ENCODE peak calls at places on chromosomes 5 and 9, in eight cellular contexts. E, Z, T, W, O, K, J and D are unnamed samples.

GRCh38 chr9:121021294-121021693 is 28.8 kb downstream of the C5 start:
- DNase-seq in Z (no peak), W (no peak), E (no peak), O (no peak), K (no peak), T (no peak), J (no peak), D (no peak)

GRCh38 chr9:136798708-136799078 is 2.6 kb downstream of the CCDC183 start:
- DNase-seq in W (no peak), E (no peak), T (no peak), O (no peak), Z (no peak), J (no peak), K (no peak), D (no peak)

GRCh38 chr5:110865400-110866094 is 126.7 kb downstream of the SLC25A46 start:
- DNase-seq in W (peak; percentile 59), K (no peak), T (no peak), E (peak; percentile 7), O (peak; percentile 67), J (peak; percentile 14), Z (peak; percentile 31), D (no peak)

GRCh38 chr9:21710792-21711191 is 91.6 kb upstream of the MTAP start:
- DNase-seq in T (no peak), O (peak; percentile 20), W (no peak), K (no peak), E (no peak), Z (no peak), J (no peak), D (no peak)

GRCh38 chr5:177497011-177497296 is 450 bp downstream of the PDLIM7 start:
- DNase-seq in W (no peak), T (no peak), K (no peak), Z (no peak), O (no peak), E (no peak), J (no peak), D (no peak)

GRCh38 chr5:143644751-143645150 is 167.2 kb upstream of the HMHB1 start:
- DNase-seq in O (no peak), E (no peak), W (no peak), Z (no peak), T (no peak), K (no peak), J (no peak), D (no peak)

GRCh38 chr5:154110054-154110453 is 71.3 kb downstream of the MFAP3 start:
- DNase-seq in Z (no peak), K (no peak), W (no peak), J (no peak), T (no peak), O (no peak), E (no peak), D (no peak)

GRCh38 chr9:21591221-21592062 is 109.3 kb upstream of the IFNE start:
- DNase-seq in Z (peak; percentile 33), W (peak; percentile 79), T (no peak), K (peak; percentile 62), J (no peak), O (peak; percentile 99), E (peak; percentile 74), D (no peak)

GRCh38 chr5:115532517-115532916 is 12.1 kb downstream of the FEM1C start:
- DNase-seq in O (no peak), T (no peak), J (no peak), W (no peak), K (no peak), E (no peak), Z (no peak), D (no peak)

GRCh38 chr5:15807861-15808260 is 307.9 kb downstream of the FBXL7 start:
- DNase-seq in J (no peak), O (peak; percentile 54), Z (no peak), E (no peak), T (no peak), W (no peak), K (peak; percentile 80), D (no peak)

GRCh38 chr5:137734962-137735530 is 843 bp downstream of the KLHL3 start:
- DNase-seq in K (peak; percentile 65), Z (peak; percentile 29), T (no peak), J (peak; percentile 47), W (peak; percentile 74), O (peak; percentile 60), E (no peak), D (no peak)

GRCh38 chr9:95477441-95477840 is 39.3 kb downstream of the PTCH1 start:
- DNase-seq in Z (no peak), T (no peak), W (no peak), E (no peak), K (no peak), O (no peak), J (no peak), D (no peak)

GRCh38 chr5:93192107-93192506 is 388.9 kb downstream of the NR2F1-AS1 start:
- DNase-seq in T (no peak), Z (no peak), J (no peak), O (peak; percentile 75), E (peak; percentile 7), W (no peak), K (no peak), D (no peak)

GRCh38 chr5:87136096-87136495 is 131.6 kb upstream of the RASA1 start:
- DNase-seq in Z (no peak), T (no peak), K (no peak), E (no peak), O (no peak), W (no peak), J (no peak), D (no peak)

GRCh38 chr9:36316629-36317317 is 58.5 kb upstream of the GNE start:
- DNase-seq in W (no peak), E (no peak), O (peak; percentile 84), Z (no peak), J (no peak), T (no peak), K (no peak), D (no peak)

GRCh38 chr9:18606831-18607230 is 132.9 kb downstream of the ADAMTSL1 start:
- DNase-seq in T (no peak), E (no peak), W (no peak), K (no peak), O (peak; percentile 53), Z (no peak), J (peak; percentile 72), D (no peak)

GRCh38 chr9:129026442-129027223 is 1.5 kb downstream of the SH3GLB2 start:
- DNase-seq in E (no peak), J (peak; percentile 13), O (no peak), Z (no peak), K (no peak), T (no peak), W (peak; percentile 60), D (no peak)